ENCODE peak calls at places on chromosomes 13 and 19, in four cellular contexts. K, V, T and U are unnamed samples.

GRCh38 chr13:92649140-92649813 is 577.3 kb upstream of the GPC6 start:
- DNase-seq in K (no peak), V (no peak), T (no peak), U (no peak)

GRCh38 chr13:24540236-24541126 is 27.9 kb upstream of the PARP4 start:
- DNase-seq in K (no peak), V (no peak), T (no peak), U (no peak)

GRCh38 chr19:57671124-57671895 is 2.6 kb downstream of the ZSCAN4 start:
- DNase-seq in K (no peak), V (no peak), T (no peak), U (no peak)

GRCh38 chr13:98918771-98919170 is 59.1 kb downstream of the DOCK9 start:
- DNase-seq in K (no peak), V (no peak), T (no peak), U (no peak)

GRCh38 chr19:48511321-48511731 is 309 bp downstream of the LMTK3 start:
- DNase-seq in K (no peak), V (no peak), T (no peak), U (no peak)

GRCh38 chr19:43984687-43985000 is 656 bp downstream of the ZNF155 start:
- DNase-seq in K (no peak), V (no peak), T (no peak), U (no peak)

GRCh38 chr13:98515804-98516465 is 61.0 kb downstream of the STK24 start:
- DNase-seq in K (no peak), V (no peak), T (no peak), U (no peak)

GRCh38 chr19:42113641-42114348 is 18.5 kb downstream of the POU2F2 start:
- DNase-seq in K (peak; percentile 29), V (peak; percentile 43), T (peak; percentile 99), U (no peak)

GRCh38 chr13:111271186-111271698 is 49.2 kb upstream of the TEX29 start:
- DNase-seq in K (no peak), V (no peak), T (no peak), U (no peak)

GRCh38 chr19:51687791-51688664 is 5.1 kb upstream of the SPACA6 start:
- DNase-seq in K (no peak), V (no peak), T (peak; percentile 52), U (no peak)

GRCh38 chr19:4064073-4064550 is 2.6 kb downstream of the ZBTB7A start:
- DNase-seq in K (no peak), V (no peak), T (no peak), U (no peak)

GRCh38 chr13:46964789-46965527 is 68.1 kb upstream of the HTR2A start:
- DNase-seq in K (no peak), V (no peak), T (peak; percentile 56), U (no peak)

GRCh38 chr13:53941588-53942190 is 913.1 kb downstream of the OLFM4 start:
- DNase-seq in K (no peak), V (no peak), T (no peak), U (no peak)

GRCh38 chr19:39405261-39405912 is 1.3 kb upstream of the ZFP36 start:
- DNase-seq in K (no peak), V (no peak), T (no peak), U (no peak)

GRCh38 chr19:1360818-1361461 is 22.8 kb upstream of the NDUFS7 start:
- DNase-seq in K (no peak), V (no peak), T (peak; percentile 23), U (no peak)

GRCh38 chr19:1130801-1131717 is 27.3 kb downstream of the GPX4 start:
- DNase-seq in K (no peak), V (no peak), T (no peak), U (no peak)

GRCh38 chr19:31296741-31297390 is 52.4 kb downstream of the TSHZ3 start:
- DNase-seq in K (no peak), V (no peak), T (no peak), U (peak; percentile 30)

GRCh38 chr19:35357867-35358573 is at the start of gene FFAR3:
- DNase-seq in K (peak; percentile 42), V (no peak), T (peak; percentile 1), U (peak; percentile 90)

GRCh38 chr13:90414691-90415596 is 932.5 kb upstream of the MIR17HG start:
- DNase-seq in K (no peak), V (peak; percentile 1), T (peak; percentile 78), U (no peak)

GRCh38 chr19:46495789-46496099 is at the start of gene PNMA8B:
- DNase-seq in K (no peak), V (no peak), T (peak; percentile 78), U (no peak)

GRCh38 chr19:30898353-30899103 is 450.7 kb downstream of the TSHZ3 start:
- DNase-seq in K (no peak), V (no peak), T (no peak), U (no peak)

GRCh38 chr13:44165172-44165894 is 208.3 kb upstream of the SERP2 start:
- DNase-seq in K (no peak), V (no peak), T (peak; percentile 39), U (no peak)

GRCh38 chr13:34025746-34026145 is 207.8 kb downstream of the RFC3 start:
- DNase-seq in K (no peak), V (no peak), T (peak; percentile 62), U (no peak)

GRCh38 chr13:78100481-78100880 is 181.8 kb upstream of the EDNRB start:
- DNase-seq in K (no peak), V (no peak), T (no peak), U (no peak)

GRCh38 chr13:99908129-99908805 is 63.3 kb downstream of the ZIC5 start:
- DNase-seq in K (no peak), V (no peak), T (no peak), U (no peak)

DNA sequence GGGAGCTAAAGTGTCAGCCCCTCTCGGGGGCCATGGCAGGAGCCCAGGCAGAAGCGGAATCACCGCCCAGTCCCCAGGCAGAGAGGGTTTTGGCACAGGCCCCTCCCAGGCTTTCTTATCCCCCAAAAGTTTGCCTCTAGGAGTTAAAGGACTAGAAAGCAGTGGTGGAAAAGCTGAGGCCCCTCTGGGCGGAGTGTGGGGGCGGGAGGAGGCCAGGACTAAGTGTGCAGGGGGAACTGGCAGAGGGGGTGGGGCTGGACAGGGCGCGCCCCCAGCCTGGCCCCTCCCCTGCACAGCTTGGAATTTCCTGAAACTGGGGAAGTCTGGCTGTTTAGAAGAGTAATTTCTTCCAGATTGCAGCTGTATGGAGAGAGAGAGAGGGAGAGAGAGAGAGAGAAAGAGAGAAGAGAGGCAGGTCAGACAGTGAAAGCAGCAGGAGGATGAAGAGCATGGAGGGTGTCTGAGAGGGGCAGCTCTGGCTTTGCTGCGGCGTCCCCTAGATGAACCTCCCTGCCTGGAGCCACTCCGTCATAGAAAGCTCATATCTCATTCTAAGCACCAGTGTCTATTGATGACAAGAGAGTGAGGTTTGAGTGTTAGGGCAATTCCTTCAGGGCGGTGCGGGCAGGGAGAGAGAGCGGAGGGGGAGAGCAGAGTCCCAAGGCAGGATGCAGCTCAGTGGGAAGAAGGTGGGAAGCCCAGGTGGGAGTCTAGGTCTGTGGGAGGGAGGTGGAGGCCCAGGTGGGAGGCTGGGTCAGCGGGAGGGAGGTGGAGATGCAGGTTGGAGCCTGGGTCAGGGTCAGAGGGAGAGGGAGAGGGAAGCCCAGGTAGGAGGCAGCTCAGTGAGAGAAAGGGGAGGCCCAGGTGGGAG is at the start of gene CDC42EP5:
- DNase-seq in K (no peak), V (no peak), T (peak; percentile 51), U (no peak)
- TF ChIP-seq CTCF in K (no peak), V (no peak), T (no peak), U (no peak)

DNA sequence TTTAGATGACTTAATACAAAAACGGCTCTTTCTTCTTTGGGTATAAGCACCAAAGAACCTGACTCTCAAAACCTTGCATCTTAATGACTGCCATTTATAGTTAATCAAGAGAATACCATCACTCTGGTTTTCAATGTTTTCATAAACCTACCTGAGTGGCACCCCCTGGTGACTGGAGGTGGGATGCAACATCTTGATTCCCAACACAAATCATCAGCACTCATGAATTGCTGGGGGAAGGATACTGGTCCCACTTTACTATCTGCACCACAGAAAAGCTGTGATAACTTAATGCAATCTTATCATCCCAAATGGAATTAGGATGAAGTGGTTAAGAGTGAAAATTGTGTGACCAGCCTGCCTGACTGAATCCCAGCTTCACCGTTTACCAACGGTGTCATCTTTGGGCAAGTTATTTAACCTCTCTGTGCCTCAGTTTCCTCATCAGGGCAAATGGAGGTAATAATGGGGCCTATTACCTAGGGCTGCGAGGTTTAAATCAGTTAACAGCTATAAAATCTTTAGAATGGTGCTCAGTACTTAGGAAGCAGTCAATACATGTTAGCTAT is 366.4 kb downstream of the KLF12 start:
- DNase-seq in K (no peak), V (no peak), T (peak; percentile 18), U (no peak)
- TF ChIP-seq CTCF in K (no peak), V (peak; percentile 33), T (peak; percentile 31), U (peak; percentile 31)

DNA sequence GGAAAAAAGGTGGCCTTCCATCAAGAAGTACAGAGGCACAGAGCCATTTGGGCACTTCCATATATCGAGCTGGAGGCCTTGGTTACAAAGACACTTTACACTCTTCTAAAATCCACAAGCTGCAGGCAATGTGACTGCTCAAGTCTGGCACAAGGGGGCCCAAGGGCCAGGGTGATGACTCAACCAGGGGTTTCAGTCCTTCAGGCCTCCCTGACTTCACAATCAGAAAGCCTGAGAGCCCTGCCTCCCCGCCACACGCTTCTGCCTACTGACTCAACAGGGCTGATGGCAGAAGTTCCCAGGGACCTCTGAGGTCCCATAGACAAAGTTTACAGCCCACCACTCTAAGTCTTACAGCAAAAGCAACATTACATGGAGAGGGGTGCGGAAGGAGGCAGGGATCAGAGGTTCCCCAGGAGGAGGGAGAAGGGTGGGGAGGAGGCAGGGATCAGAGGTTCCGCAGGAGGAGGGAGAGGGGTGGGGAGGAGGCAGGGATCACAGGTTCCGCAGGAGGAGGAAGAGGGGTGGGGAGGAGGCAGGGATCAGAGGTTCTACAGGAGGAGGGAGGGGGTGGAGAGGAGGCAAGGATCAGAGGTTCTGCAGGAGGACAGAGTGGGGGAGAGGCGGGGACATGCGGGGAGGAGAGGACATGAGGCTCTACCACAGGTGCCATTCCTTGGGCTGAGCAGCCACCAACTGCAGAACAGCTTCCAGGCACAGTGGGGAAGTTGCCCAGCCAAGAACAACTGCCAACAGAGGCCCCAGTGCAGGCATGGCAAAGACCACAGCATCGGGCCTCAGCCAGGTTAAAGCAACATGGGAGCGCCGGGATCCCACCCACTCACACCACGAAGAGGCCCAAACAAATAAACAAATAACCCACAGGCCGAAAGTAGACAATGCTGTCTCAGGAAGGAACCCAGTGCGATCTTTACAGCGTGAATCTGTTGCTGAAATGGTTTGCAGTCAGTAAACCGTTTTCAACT is 52.0 kb downstream of the SLC7A1 start:
- DNase-seq in K (no peak), V (no peak), T (no peak), U (no peak)
- TF ChIP-seq CTCF in K (no peak), V (no peak), T (no peak), U (no peak)

GRCh38 chr19:37991176-37991835 is 84.3 kb downstream of the SIPA1L3 start:
- DNase-seq in K (no peak), V (no peak), T (no peak), U (no peak)

GRCh38 chr19:37989855-37990254 is 82.8 kb downstream of the SIPA1L3 start:
- DNase-seq in K (no peak), V (no peak), T (no peak), U (no peak)

GRCh38 chr19:37992761-37993160 is 85.8 kb downstream of the SIPA1L3 start:
- DNase-seq in K (no peak), V (no peak), T (no peak), U (no peak)

GRCh38 chr19:37990362-37990761 is 83.4 kb downstream of the SIPA1L3 start:
- DNase-seq in K (no peak), V (no peak), T (peak; percentile 86), U (no peak)

GRCh38 chr19:37991841-37992248 is 84.8 kb downstream of the SIPA1L3 start:
- DNase-seq in K (no peak), V (no peak), T (peak; percentile 68), U (no peak)
- TF ChIP-seq CTCF in K (no peak), V (no peak), T (no peak), U (no peak)